ENCODE peak calls at places on chromosomes 2 and 18, in four cellular contexts. G is A549, J is K562, Q is ovary. K is an unnamed sample. For H3K4me1, the result is how much of the 10 kb centered on the place peaks cover.

GRCh38 chr18:26477828-26478466 is 70.4 kb downstream of the KCTD1 start:
- DNase-seq in Q (no peak), J (no peak), G (peak), K (no peak)

GRCh38 chr2:130987519-130988425 is 105.5 kb downstream of the FAM168B start:
- DNase-seq in G (no peak), J (no peak), Q (no peak), K (no peak)

GRCh38 chr2:144240656-144241339 is 279.1 kb downstream of the ZEB2 start:
- DNase-seq in Q (no peak), G (no peak), J (no peak), K (no peak)

GRCh38 chr2:206143451-206143850 is 15.8 kb downstream of the NDUFS1 start:
- DNase-seq in J (no peak), Q (no peak), G (no peak), K (no peak)

GRCh38 chr2:238240761-238241711 is 1.2 kb upstream of the HES6 start:
- DNase-seq in G (no peak), J (peak), Q (peak), K (peak)

GRCh38 chr2:11932053-11932512 is 185.7 kb downstream of the LPIN1 start:
- DNase-seq in G (no peak), J (peak), Q (no peak), K (no peak)

GRCh38 chr18:2050702-2051201 is 520.6 kb downstream of the METTL4 start:
- DNase-seq in J (no peak), Q (no peak), G (no peak), K (no peak)

GRCh38 chr2:134862674-134863073 is 24.3 kb downstream of the ACMSD start:
- DNase-seq in Q (no peak), J (no peak), G (no peak), K (no peak)

GRCh38 chr2:71842744-71843143 is 304.9 kb downstream of the CYP26B1 start:
- DNase-seq in J (no peak), Q (no peak), G (no peak), K (no peak)

GRCh38 chr18:41761329-41762028 is 193.6 kb upstream of the PIK3C3 start:
- DNase-seq in J (no peak), Q (no peak), G (peak), K (no peak)

GRCh38 chr18:43651067-43651466 is 373.8 kb upstream of the SYT4 start:
- DNase-seq in J (no peak), Q (no peak), G (no peak), K (no peak)

GRCh38 chr2:92073815-92074548 is 2797.2 kb upstream of the TEKT4 start:
- DNase-seq in J (peak), G (no peak), Q (peak), K (peak)

GRCh38 chr2:212181646-212182045 is 357.0 kb downstream of the ERBB4 start:
- DNase-seq in Q (no peak), J (no peak), G (no peak), K (no peak)

GRCh38 chr18:29041976-29042375 is 865.0 kb upstream of the CDH2 start:
- DNase-seq in Q (no peak), J (no peak), G (no peak), K (no peak)

GRCh38 chr2:26480751-26481380 is 2.9 kb upstream of the OTOF start:
- DNase-seq in Q (no peak), G (no peak), J (no peak), K (no peak)

GRCh38 chr2:120771111-120771555 is 35.5 kb downstream of the GLI2 start:
- DNase-seq in J (no peak), Q (no peak), G (no peak), K (no peak)

GRCh38 chr2:168705534-168706470 is 96.6 kb upstream of the NOSTRIN start:
- DNase-seq in J (peak), Q (no peak), G (peak), K (no peak)

GRCh38 chr2:237022533-237022932 is 63.2 kb upstream of the COPS8 start:
- DNase-seq in G (no peak), J (no peak), Q (no peak), K (no peak)

GRCh38 chr2:168255103-168255502 is 7.7 kb upstream of the STK39 start:
- DNase-seq in G (no peak), Q (no peak), J (no peak), K (no peak)

GRCh38 chr18:9741821-9742541 is 33.9 kb downstream of the RAB31 start:
- DNase-seq in G (no peak), Q (no peak), J (no peak), K (no peak)

GRCh38 chr2:29850794-29851193 is 70.6 kb downstream of the ALK start:
- DNase-seq in J (no peak), Q (no peak), G (no peak), K (no peak)

GRCh38 chr2:203718087-203718486 is 11.6 kb downstream of the CD28 start:
- DNase-seq in G (no peak), Q (no peak), J (peak), K (no peak)

GRCh38 chr2:44981714-44982108 is 27.5 kb downstream of the SIX2 start:
- DNase-seq in G (peak), Q (peak), J (peak), K (peak)

GRCh38 chr2:38423763-38424162 is 46.7 kb upstream of the ATL2 start:
- DNase-seq in Q (no peak), G (no peak), J (no peak), K (no peak)

GRCh38 chr2:229297284-229297683 is 26.2 kb upstream of the PID1 start:
- DNase-seq in G (no peak), J (no peak), Q (no peak), K (no peak)

GRCh38 chr18:31664101-31664500 is 20.3 kb downstream of the B4GALT6 start:
- DNase-seq in Q (no peak), J (no peak), G (no peak), K (no peak)

GRCh38 chr18:76480913-76481312 is 14.1 kb downstream of the ZNF516 start:
- DNase-seq in G (peak), Q (no peak), J (no peak), K (no peak)

GRCh38 chr2:216216951-216217903 is 108.1 kb downstream of the XRCC5 start:
- DNase-seq in J (peak), Q (no peak), G (no peak), K (no peak)

GRCh38 chr2:218284106-218284811 is 8.0 kb downstream of the TMBIM1 start:
- DNase-seq in Q (no peak), G (no peak), J (peak), K (peak)

GRCh38 chr2:113886479-113887383 is 3.2 kb upstream of the ACTR3 start:
- DNase-seq in G (no peak), J (peak), Q (no peak), K (peak)

GRCh38 chr2:39968037-39968436 is 189.0 kb upstream of the THUMPD2 start:
- DNase-seq in Q (no peak), J (no peak), G (no peak), K (no peak)

GRCh38 chr2:201406077-201406662 is 45.1 kb downstream of the TRAK2 start:
- DNase-seq in J (peak), Q (no peak), G (no peak), K (no peak)

GRCh38 chr2:13056259-13056843 is 339.6 kb downstream of the TRIB2 start:
- DNase-seq in G (no peak), Q (no peak), J (no peak), K (no peak)

GRCh38 chr18:77464917-77465316 is 215.3 kb downstream of the GALR1 start:
- DNase-seq in G (no peak), J (no peak), Q (no peak), K (no peak)

GRCh38 chr2:169010633-169011460 is 20.3 kb downstream of the ABCB11 start:
- DNase-seq in J (no peak), G (no peak), Q (no peak), K (no peak)

GRCh38 chr2:47486858-47487497 is 84.0 kb downstream of the MSH2 start:
- DNase-seq in G (no peak), J (peak), Q (no peak), K (no peak)

DNA sequence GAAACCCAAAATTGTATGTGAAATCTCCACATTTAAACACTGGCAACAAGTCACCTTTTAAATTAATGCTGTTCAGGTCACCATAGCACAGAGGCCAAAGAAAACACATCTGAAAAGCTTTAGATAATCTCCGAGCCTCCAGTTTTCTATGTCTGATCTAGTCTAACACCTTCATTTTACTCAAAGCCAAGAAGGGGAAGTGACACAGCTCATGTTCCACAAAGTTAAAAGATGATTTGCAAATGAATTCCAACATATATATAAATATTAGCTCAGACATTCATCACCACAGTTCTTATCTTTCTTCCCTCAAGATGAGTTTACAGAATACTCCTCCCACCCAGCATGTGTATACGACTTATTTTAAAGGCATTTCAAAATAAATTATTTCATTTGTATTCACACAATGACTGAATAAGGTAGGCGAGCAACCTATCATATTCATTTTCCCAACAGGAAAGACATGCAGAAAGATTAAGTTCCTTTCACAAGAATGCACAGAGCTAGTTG is 82.4 kb downstream of the AAK1 start:
- DNase-seq in G (no peak), Q (no peak), J (no peak), K (no peak)
- H3K4me1 ChIP-seq in G (under half), Q (under half), J (under half), K (under half)

DNA sequence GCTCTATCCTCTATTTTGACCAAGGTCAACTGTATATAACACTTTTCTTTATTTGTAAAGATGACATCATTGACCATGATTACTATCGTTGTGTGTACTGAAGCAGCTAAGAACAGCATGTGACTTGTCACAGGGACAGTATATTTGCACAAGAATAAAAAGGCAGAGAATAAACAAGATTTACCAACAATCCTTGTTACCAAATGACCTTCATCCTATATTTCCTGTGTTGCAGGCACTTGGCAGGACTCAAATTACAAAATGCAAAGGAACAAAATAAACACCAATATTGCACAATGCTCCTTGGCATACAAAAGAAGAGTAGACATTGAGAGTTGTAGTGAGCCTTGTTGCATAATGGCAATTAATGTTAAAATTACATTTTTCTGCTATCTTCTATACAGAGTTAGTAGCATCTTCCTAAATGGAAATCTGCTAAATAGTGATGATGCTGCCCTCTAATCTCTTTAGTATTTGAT is 61.8 kb downstream of the RFTN2 start:
- DNase-seq in G (no peak), J (no peak), Q (no peak), K (no peak)
- TF ChIP-seq EP300 in G (no peak), J (no peak), Q (no peak), K (no peak)

DNA sequence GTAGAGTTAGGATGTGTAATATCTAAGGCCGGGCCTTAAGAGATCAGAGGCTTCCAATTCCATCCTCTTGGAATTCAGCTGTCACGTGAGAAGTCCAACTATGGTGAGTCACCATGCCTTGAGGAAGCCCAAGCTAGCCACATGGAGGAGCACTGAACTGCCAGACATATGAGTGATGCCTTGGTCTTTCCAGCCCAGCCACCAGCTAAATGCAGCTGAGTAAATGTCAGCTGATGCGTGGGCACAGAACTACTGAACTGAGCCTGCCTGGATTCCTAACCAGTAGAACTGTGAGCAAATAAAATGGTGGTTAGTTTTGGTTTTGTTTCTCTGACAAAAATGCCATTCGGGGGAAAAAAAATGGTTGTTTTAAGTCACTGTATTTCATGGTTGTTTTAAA is 153.7 kb upstream of the SERTAD2 start:
- DNase-seq in Q (no peak), G (peak), J (peak), K (no peak)
- TF ChIP-seq CTCF in Q (no peak), G (no peak), J (no peak), K (no peak)

DNA sequence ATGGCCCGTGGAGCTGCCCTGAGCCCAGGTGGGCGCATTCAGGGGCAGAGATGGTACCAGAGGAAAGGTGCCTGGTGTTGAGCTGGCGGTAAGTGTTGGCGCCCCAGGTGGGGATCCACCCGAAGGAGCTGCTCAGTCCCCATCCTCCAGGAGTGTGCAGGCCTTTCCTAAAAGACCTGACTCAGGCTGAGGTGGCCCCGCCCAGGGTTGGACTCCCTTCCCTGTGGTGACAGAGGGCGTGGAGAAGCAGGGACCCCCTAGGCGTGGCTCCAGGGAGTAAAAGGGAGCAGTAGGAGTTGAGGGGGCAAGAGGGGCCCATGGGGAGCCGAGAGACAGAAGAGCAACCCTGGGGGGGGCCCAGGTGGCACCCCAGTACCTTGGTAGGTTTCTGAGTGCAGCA is 2.4 kb downstream of the OXER1 start:
- DNase-seq in Q (no peak), J (peak), G (no peak), K (no peak)
- H3K4me1 ChIP-seq in Q (under half), J (under half), G (under half), K (under half)

DNA sequence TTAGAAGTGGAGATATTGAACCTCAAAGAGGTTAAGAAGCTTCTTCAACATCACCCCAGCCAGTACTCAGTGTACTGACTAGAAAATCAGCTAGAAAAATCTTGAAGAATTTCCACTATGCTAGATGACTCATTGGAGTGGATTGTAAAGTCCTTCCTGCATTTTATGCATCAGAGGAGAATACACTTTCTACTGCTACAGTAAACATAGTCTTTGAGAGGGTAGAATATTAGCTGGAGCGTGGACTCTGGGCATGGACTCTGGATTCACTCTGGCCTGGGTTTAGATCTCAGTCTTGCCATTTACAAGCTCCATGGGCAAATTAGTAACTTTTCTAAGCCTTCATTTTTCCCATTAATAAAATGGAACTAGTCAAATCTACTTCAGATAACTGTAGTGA is 215.9 kb downstream of the IRS1 start:
- DNase-seq in Q (no peak), G (peak), J (no peak), K (no peak)
- TF ChIP-seq EP300 in Q (no peak), G (no peak), J (no peak), K (no peak)

DNA sequence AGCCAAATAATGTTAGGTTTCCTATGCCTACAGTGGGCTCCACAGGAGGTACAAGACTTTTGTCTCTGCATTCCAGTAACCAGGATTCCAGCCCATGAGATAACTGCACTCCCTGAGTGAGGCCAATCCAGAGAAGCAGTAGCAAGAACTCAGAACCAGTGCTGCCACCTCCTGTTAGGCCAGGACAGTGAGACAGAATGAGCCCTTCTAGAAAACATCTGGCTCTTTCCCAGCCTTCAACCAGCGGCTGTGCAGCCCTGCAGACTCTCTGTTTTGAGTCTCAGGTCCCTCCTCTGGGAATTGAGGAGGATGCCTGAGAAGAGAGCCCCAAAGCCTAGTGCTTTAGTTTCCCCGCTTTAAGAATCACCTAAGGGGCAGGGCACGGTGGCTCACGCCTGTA is 44.2 kb downstream of the ARID5A start:
- DNase-seq in Q (no peak), G (peak), J (peak), K (no peak)
- TF ChIP-seq CTCF in Q (no peak), G (peak), J (peak), K (no peak)

GRCh38 chr2:155377931-155378444 is 679.5 kb downstream of the KCNJ3 start:
- DNase-seq in Q (no peak), J (no peak), G (no peak), K (no peak)

GRCh38 chr2:155381446-155381845 is 683.0 kb downstream of the KCNJ3 start:
- DNase-seq in Q (no peak), G (no peak), J (no peak), K (no peak)

GRCh38 chr2:155377178-155377780 is 678.8 kb downstream of the KCNJ3 start:
- DNase-seq in Q (no peak), G (no peak), J (peak), K (no peak)

GRCh38 chr2:155384555-155385123 is 686.1 kb downstream of the KCNJ3 start:
- DNase-seq in Q (no peak), G (no peak), J (no peak), K (no peak)

GRCh38 chr2:155382781-155383180 is 684.3 kb downstream of the KCNJ3 start:
- DNase-seq in J (no peak), G (no peak), Q (no peak), K (no peak)
- H3K4me1 ChIP-seq in J (under half), G (under half), Q (under half), K (under half)

DNA sequence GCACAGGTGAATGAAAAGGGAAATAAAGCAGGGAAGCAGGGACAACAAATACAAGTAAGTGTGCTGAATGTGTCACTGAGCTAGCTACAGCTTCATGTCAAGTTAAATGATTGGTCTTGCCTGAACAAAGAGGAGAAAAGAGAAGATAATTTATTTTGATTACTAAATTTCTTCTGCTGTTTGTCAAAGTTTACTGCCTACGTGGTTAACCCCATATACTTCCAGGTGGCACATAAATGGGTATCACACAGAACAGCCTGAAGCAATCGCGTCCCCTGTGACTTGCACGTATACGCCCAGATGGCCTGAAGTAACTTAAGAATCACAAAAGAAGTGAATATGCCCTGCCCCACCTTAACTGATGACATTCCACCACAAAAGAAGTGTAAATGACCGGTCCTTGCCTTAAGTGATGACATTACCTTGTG is 434.2 kb downstream of the LRRTM4 start:
- DNase-seq in Q (no peak), G (no peak), J (no peak), K (no peak)
- TF ChIP-seq EP300 in Q (no peak), G (no peak), J (no peak), K (no peak)

DNA sequence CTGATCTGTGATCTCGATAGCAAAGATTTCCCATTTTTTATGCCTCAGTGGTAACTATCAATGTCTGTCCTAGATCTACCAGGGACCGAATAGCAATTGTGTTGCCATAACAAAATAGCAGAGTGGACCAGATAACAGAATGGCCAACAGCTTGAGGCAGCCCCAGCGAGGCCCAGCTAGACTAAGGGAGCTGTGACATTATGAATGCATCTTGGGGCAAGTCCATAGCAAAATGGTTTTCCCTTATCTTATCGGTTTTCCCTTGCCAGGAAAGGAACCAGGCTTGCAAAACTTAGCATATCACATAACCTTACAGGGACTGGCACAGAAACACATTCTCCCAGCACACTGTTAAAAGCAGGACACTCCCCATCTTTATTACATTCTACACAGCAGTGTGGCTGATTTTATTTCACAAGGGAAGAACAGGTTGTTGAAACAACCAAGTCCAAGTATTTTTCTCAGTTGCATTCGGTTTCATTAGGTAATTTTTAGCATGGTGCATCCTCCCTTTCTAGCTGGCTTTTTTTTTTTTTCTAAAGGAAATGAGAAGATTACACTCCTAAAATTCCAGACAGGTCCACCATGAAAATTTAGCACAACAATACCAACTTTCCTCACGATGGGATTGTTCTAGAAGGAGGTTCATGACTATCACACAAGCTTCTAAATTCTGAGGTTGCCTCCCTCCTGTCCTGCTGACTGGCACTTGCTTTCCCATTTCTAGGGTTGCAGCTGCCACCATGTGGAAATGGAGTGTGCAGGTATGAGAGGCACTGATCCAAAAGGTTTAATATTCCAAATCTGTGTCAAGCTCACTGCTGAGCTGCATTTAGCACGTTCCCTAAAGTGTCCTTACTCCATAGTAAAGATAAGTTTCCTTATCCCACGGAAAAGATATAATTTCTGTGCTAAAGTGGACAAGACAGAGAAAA is 97.0 kb upstream of the SLC35G4 start:
- DNase-seq in J (no peak), Q (no peak), G (peak), K (no peak)
- TF ChIP-seq CTCF in J (no peak), Q (no peak), G (peak), K (no peak)

GRCh38 chr2:105590780-105591660 is 153.7 kb upstream of the NCK2 start:
- DNase-seq in Q (no peak), G (no peak), J (no peak), K (no peak)
- H3K4me1 ChIP-seq in Q (under half), G (under half), J (under half), K (under half)